ENCODE peak calls at places on chromosomes 12 and 14, in five cellular contexts. N is neural progenitor cell, T is SK-N-SH, E is H9, K is HepG2. F is an unnamed sample.

GRCh38 chr12:82299617-82300016 is 58.6 kb downstream of the CCDC59 start:
- DNase-seq in N (no peak), T (no peak), E (no peak), K (no peak), F (no peak)

GRCh38 chr12:21248679-21249078 is 86.0 kb downstream of the SLCO1A2 start:
- DNase-seq in N (no peak), T (peak; percentile 1), E (no peak), K (no peak), F (peak; percentile 35)

GRCh38 chr12:12720637-12721250 is 3.6 kb downstream of the CDKN1B start:
- DNase-seq in N (no peak), T (no peak), E (no peak), K (no peak), F (peak; percentile 53)

GRCh38 chr12:122793685-122794106 is 19.3 kb downstream of the CCDC62 start:
- DNase-seq in N (peak; percentile 61), T (peak; percentile 74), E (no peak), K (peak; percentile 34), F (peak; percentile 53)

GRCh38 chr14:37036669-37037341 is 135.6 kb downstream of the SLC25A21 start:
- DNase-seq in N (no peak), T (no peak), E (no peak), K (peak; percentile 33), F (peak; percentile 10)

GRCh38 chr12:4147051-4147481 is 126.5 kb upstream of the CCND2 start:
- DNase-seq in N (no peak), T (no peak), E (no peak), K (no peak), F (no peak)

GRCh38 chr12:99111600-99111999 is 466.5 kb downstream of the APAF1 start:
- DNase-seq in N (peak; percentile 25), T (no peak), E (no peak), K (no peak), F (no peak)

GRCh38 chr12:76341436-76342030 is 6.7 kb downstream of the BBS10 start:
- DNase-seq in N (no peak), T (no peak), E (no peak), K (no peak), F (no peak)

GRCh38 chr12:114439306-114439705 is 33.4 kb upstream of the TBX5 start:
- DNase-seq in N (peak; percentile 71), T (no peak), E (no peak), K (no peak), F (no peak)

GRCh38 chr14:104797112-104798044 is 1.8 kb upstream of the AKT1 start:
- DNase-seq in N (peak; percentile 56), T (no peak), E (no peak), K (peak; percentile 39), F (peak; percentile 49)

GRCh38 chr12:62739266-62739831 is 195.6 kb downstream of the PPM1H start:
- DNase-seq in N (no peak), T (no peak), E (no peak), K (no peak), F (no peak)

GRCh38 chr12:132955094-132955932 is 793 bp downstream of the ZNF605 start:
- DNase-seq in N (peak; percentile 64), T (no peak), E (peak; percentile 51), K (peak; percentile 61), F (no peak)

GRCh38 chr12:67732857-67733256 is 84.3 kb downstream of the DYRK2 start:
- DNase-seq in N (no peak), T (no peak), E (no peak), K (no peak), F (no peak)

GRCh38 chr14:37172024-37172869 is at the start of gene SLC25A21:
- DNase-seq in N (peak; percentile 85), T (no peak), E (peak; percentile 80), K (peak; percentile 85), F (no peak)

GRCh38 chr12:86228656-86229055 is 27.5 kb downstream of the MGAT4C start:
- DNase-seq in N (no peak), T (no peak), E (no peak), K (no peak), F (no peak)

GRCh38 chr14:105941226-105942166 is 415.1 kb downstream of the TMEM121 start:
- DNase-seq in N (no peak), T (no peak), E (no peak), K (no peak), F (no peak)

GRCh38 chr12:26704214-26704613 is 128.8 kb downstream of the ITPR2 start:
- DNase-seq in N (no peak), T (no peak), E (no peak), K (no peak), F (no peak)

GRCh38 chr12:106369624-106370346 is 12.2 kb downstream of the POLR3B start:
- DNase-seq in N (no peak), T (no peak), E (no peak), K (no peak), F (no peak)

GRCh38 chr12:77734489-77734888 is 96.2 kb upstream of the NAV3 start:
- DNase-seq in N (no peak), T (no peak), E (no peak), K (no peak), F (no peak)

GRCh38 chr12:74624206-74624605 is 86.6 kb downstream of the ATXN7L3B start:
- DNase-seq in N (no peak), T (no peak), E (no peak), K (no peak), F (no peak)

GRCh38 chr14:36279306-36280244 is 40.9 kb downstream of the MBIP start:
- DNase-seq in N (peak; percentile 81), T (no peak), E (no peak), K (no peak), F (no peak)

GRCh38 chr12:123873795-123874194 is 98.8 kb downstream of the CCDC92 start:
- DNase-seq in N (no peak), T (no peak), E (no peak), K (no peak), F (no peak)
- H3K27me3 ChIP-seq in N (peaks cover 81% of the 10 kb centered on the region), T (peaks cover 16% of the 10 kb centered on the region), E (no peaks in the 10 kb centered on the region), K (peaks cover 7% of the 10 kb centered on the region), F (no peaks in the 10 kb centered on the region)

DNA sequence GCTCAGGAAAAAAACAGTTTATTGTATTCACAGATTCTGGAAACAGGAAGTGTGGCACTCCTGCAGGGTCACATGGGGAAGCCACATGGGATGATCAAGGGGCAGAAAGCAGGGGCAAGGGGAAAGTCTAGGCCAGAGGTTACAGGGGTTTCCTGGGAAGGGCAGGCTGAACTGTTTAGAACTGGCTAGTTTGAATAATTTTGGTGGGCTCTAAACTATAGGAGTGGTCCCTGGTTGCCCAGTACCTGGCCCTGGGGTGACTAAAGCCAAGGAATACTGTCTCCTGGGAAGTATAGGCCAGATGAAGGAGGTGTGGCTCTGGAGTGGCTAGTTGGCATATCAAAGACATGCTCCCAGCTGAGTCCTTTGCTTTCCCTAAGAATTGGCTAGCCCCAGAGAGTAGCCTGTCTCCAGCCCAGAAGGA is 169.2 kb downstream of the SLC41A2 start:
- DNase-seq in N (peak; percentile 75), T (no peak), E (peak; percentile 88), K (no peak), F (no peak)
- H2AFZ ChIP-seq in N (peak overlapping the region; percentile 46), T (no peak overlapping the region), E (peak overlapping the region; percentile 93), K (peak overlapping the region; percentile 58), F (no peak overlapping the region)

GRCh38 chr12:11264501-11264900 is 5.0 kb downstream of the PRB3 start:
- DNase-seq in N (no peak), T (no peak), E (no peak), K (no peak), F (no peak)

GRCh38 chr12:11273449-11273848 is 3.9 kb upstream of the PRB3 start:
- DNase-seq in N (no peak), T (no peak), E (no peak), K (no peak), F (no peak)

GRCh38 chr12:11269607-11270006 is at the start of gene PRB3:
- DNase-seq in N (no peak), T (no peak), E (no peak), K (no peak), F (no peak)
- H4K20me1 ChIP-seq in N (no peaks in the 10 kb centered on the region), T (no peaks in the 10 kb centered on the region), E (no peaks in the 10 kb centered on the region), K (no peaks in the 10 kb centered on the region), F (no peaks in the 10 kb centered on the region)

GRCh38 chr12:57735952-57736742 is 2.4 kb downstream of the AGAP2 start:
- DNase-seq in N (peak; percentile 80), T (peak; percentile 87), E (peak; percentile 84), K (peak; percentile 37), F (no peak)

GRCh38 chr12:57735198-57735855 is 3.2 kb downstream of the AGAP2 start:
- DNase-seq in N (peak; percentile 69), T (peak; percentile 61), E (peak; percentile 53), K (peak; percentile 23), F (no peak)

GRCh38 chr12:57733928-57734327 is 4.6 kb downstream of the AGAP2 start:
- DNase-seq in N (no peak), T (no peak), E (no peak), K (no peak), F (no peak)

GRCh38 chr12:57732726-57733593 is 5.6 kb downstream of the AGAP2 start:
- DNase-seq in N (no peak), T (no peak), E (no peak), K (no peak), F (no peak)

GRCh38 chr12:57734586-57734985 is 4.0 kb downstream of the AGAP2 start:
- DNase-seq in N (no peak), T (no peak), E (no peak), K (no peak), F (no peak)
- H3K27me3 ChIP-seq in N (peaks cover 100% of the 10 kb centered on the region), T (no peaks in the 10 kb centered on the region), E (peaks cover 43% of the 10 kb centered on the region), K (peaks cover 14% of the 10 kb centered on the region), F (no peaks in the 10 kb centered on the region)

GRCh38 chr12:53212931-53213330 is 5.9 kb upstream of the ITGB7 start:
- DNase-seq in N (no peak), T (no peak), E (no peak), K (no peak), F (no peak)
- H2AFZ ChIP-seq in N (no peak overlapping the region), T (no peak overlapping the region), E (no peak overlapping the region), K (no peak overlapping the region), F (no peak overlapping the region)